ENCODE peak calls at places on chromosomes 6 and 20, in ten cellular contexts. N is prostate gland; Y is fibroblast of villous mesenchyme; K is body of pancreas; J is IMR-90; T is aorta; X is neural progenitor cell; O is fibroblast of mammary gland; F is CD4-positive, alpha-beta memory T cell; U is fibroblast of the aortic adventitia. Z is an unnamed sample.

GRCh38 chr20:25304025-25304549 is 56.2 kb downstream of the PYGB start:
- DNase-seq in N (no peak), Y (no peak), K (no peak), J (no peak), T (no peak), X (no peak), O (no peak), F (no peak), U (no peak), Z (no peak)

GRCh38 chr6:83883240-83883639 is 23.8 kb downstream of the CYB5R4 start:
- DNase-seq in N (no peak), Y (no peak), K (no peak), J (no peak), T (no peak), X (no peak), O (no peak), F (no peak), U (no peak), Z (no peak)

GRCh38 chr6:162618463-162619002 is 109.0 kb downstream of the PRKN start:
- DNase-seq in N (no peak), Y (no peak), K (no peak), J (no peak), T (no peak), X (no peak), O (no peak), F (no peak), U (no peak), Z (no peak)

GRCh38 chr6:1724616-1725015 is 114.9 kb downstream of the FOXC1 start:
- DNase-seq in N (peak; percentile 35), Y (no peak), K (no peak), J (no peak), T (no peak), X (no peak), O (no peak), F (no peak), U (no peak), Z (no peak)

GRCh38 chr6:36547646-36548400 is 544 bp upstream of the STK38 start:
- DNase-seq in N (no peak), Y (no peak), K (no peak), J (no peak), T (no peak), X (no peak), O (no peak), F (peak; percentile 15), U (no peak), Z (no peak)

GRCh38 chr20:17835240-17835940 is 133.2 kb downstream of the SNX5 start:
- DNase-seq in N (no peak), Y (peak; percentile 88), K (peak; percentile 40), J (peak; percentile 86), T (peak; percentile 85), X (no peak), O (peak; percentile 92), F (no peak), U (peak; percentile 93), Z (no peak)

GRCh38 chr6:31826793-31827285 is 699 bp upstream of the HSPA1B start:
- DNase-seq in N (peak; percentile 94), Y (peak; percentile 87), K (peak; percentile 86), J (no peak), T (peak; percentile 93), X (peak; percentile 57), O (peak; percentile 88), F (no peak), U (peak; percentile 96), Z (no peak)

GRCh38 chr6:31399589-31400466 is 3.6 kb upstream of the MICA start:
- DNase-seq in N (peak; percentile 93), Y (peak; percentile 91), K (peak; percentile 92), J (peak; percentile 80), T (peak; percentile 96), X (peak; percentile 78), O (peak; percentile 91), F (peak; percentile 62), U (peak; percentile 94), Z (no peak)

GRCh38 chr6:37190159-37190535 is 20.2 kb downstream of the PIM1 start:
- DNase-seq in N (no peak), Y (peak; percentile 55), K (no peak), J (peak; percentile 44), T (no peak), X (no peak), O (peak; percentile 17), F (no peak), U (peak; percentile 43), Z (no peak)

GRCh38 chr6:7235712-7236311 is 77.2 kb downstream of the SSR1 start:
- DNase-seq in N (peak; percentile 78), Y (no peak), K (peak; percentile 78), J (no peak), T (no peak), X (no peak), O (no peak), F (no peak), U (no peak), Z (no peak)
- H3K4me3 ChIP-seq in N (no peak overlapping the region), Y (no peak overlapping the region), K (no peak overlapping the region), J (no peak overlapping the region), T (no peak overlapping the region), X (no peak overlapping the region), O (no peak overlapping the region), F (no peak overlapping the region), U (no peak overlapping the region), Z (no peak overlapping the region)

GRCh38 chr6:29941476-29941875 is 856 bp upstream of the HLA-A start:
- DNase-seq in N (no peak), Y (peak; percentile 31), K (no peak), J (peak; percentile 56), T (no peak), X (no peak), O (peak; percentile 32), F (peak; percentile 23), U (peak; percentile 19), Z (no peak)
- H3K4me3 ChIP-seq in N (no peak overlapping the region), Y (peak overlapping the region; percentile 78), K (no peak overlapping the region), J (no peak overlapping the region), T (no peak overlapping the region), X (peak overlapping the region; percentile 58), O (peak overlapping the region; percentile 66), F (peak overlapping the region; percentile 62), U (peak overlapping the region; percentile 69), Z (peak overlapping the region; percentile 75)

GRCh38 chr6:27248783-27249182 is 1.3 kb downstream of the PRSS16 start:
- DNase-seq in N (no peak), Y (no peak), K (no peak), J (no peak), T (no peak), X (no peak), O (no peak), F (no peak), U (no peak), Z (no peak)

GRCh38 chr6:27250277-27250954 is 2.9 kb downstream of the PRSS16 start:
- DNase-seq in N (no peak), Y (no peak), K (no peak), J (no peak), T (no peak), X (no peak), O (no peak), F (no peak), U (no peak), Z (no peak)

GRCh38 chr6:27251672-27252251 is 4.3 kb downstream of the PRSS16 start:
- DNase-seq in N (peak; percentile 79), Y (peak; percentile 44), K (peak; percentile 95), J (peak; percentile 38), T (peak; percentile 59), X (peak; percentile 97), O (peak; percentile 64), F (peak; percentile 66), U (peak; percentile 20), Z (peak; percentile 78)

GRCh38 chr6:27254566-27254965 is 7.1 kb downstream of the PRSS16 start:
- DNase-seq in N (no peak), Y (no peak), K (no peak), J (no peak), T (no peak), X (no peak), O (no peak), F (no peak), U (no peak), Z (no peak)

GRCh38 chr6:27250955-27251671 is 3.6 kb downstream of the PRSS16 start:
- DNase-seq in N (peak; percentile 92), Y (no peak), K (peak; percentile 97), J (no peak), T (peak; percentile 70), X (peak; percentile 97), O (no peak), F (peak; percentile 50), U (no peak), Z (peak; percentile 69)
- H3K4me3 ChIP-seq in N (peak overlapping the region; percentile 59), Y (peak overlapping the region; percentile 66), K (peak overlapping the region; percentile 86), J (peak overlapping the region; percentile 55), T (peak overlapping the region; percentile 32), X (peak overlapping the region; percentile 92), O (peak overlapping the region; percentile 62), F (peak overlapping the region; percentile 70), U (peak overlapping the region; percentile 53), Z (peak overlapping the region; percentile 59)

GRCh38 chr6:122789862-122790739 is 1.0 kb downstream of the SMPDL3A start:
- DNase-seq in N (peak; percentile 36), Y (peak; percentile 49), K (no peak), J (peak; percentile 30), T (peak; percentile 48), X (peak; percentile 39), O (peak; percentile 29), F (no peak), U (peak; percentile 17), Z (no peak)

GRCh38 chr6:122789078-122789861 is at the start of gene SMPDL3A:
- DNase-seq in N (peak; percentile 64), Y (peak; percentile 95), K (peak; percentile 78), J (peak; percentile 97), T (peak; percentile 83), X (peak; percentile 88), O (peak; percentile 92), F (no peak), U (peak; percentile 88), Z (no peak)

GRCh38 chr6:122788663-122789062 is 395 bp upstream of the SMPDL3A start:
- DNase-seq in N (no peak), Y (no peak), K (no peak), J (no peak), T (no peak), X (peak; percentile 32), O (no peak), F (no peak), U (no peak), Z (no peak)

GRCh38 chr6:122792796-122793195 is 3.7 kb downstream of the SMPDL3A start:
- DNase-seq in N (no peak), Y (no peak), K (no peak), J (peak; percentile 63), T (no peak), X (no peak), O (no peak), F (no peak), U (peak; percentile 43), Z (no peak)

DNA sequence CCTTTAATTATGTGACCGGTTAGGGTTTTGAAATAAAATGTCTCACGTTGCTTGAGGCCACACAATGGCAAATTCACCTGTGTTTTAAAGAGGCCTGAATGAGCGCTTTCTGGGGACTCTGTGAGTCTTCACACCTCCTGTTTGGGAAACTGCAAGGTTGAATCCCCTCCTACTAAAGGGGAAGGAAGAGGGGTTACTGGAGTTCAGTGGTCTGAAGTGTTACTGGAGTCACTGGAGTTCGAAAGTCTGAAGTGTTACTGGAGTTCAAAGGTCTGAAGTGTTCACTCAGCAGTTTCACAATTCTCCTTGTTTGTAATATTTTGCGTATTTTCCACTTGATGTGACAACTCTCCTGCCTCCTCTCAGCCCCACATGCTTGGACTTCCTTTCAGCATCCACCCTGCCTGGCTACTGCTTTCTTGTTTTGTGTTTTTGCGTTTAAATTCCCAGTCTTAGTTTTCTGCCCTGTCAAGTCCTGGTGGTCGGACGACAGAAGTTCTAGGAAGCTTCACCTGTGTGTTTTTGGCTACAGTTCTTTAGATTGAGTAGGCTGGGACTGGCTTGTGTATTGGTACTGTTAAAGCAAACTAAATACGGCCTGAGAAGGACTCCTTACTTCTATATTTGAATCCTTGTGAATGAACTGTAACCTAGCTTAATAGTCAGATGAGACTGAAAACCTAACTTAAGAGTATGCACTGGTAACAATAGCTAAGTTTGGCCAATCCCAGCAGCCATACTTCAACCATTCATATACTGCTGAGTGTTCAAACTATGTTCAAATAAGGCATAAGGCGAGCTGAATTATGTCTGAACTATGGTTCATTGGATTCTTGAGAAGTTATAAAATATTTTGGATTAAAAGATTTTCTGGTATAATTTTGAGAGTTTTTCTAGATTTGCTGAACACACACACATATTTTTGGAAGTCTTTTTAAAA is 2.0 kb downstream of the SMPDL3A start:
- DNase-seq in N (no peak), Y (peak; percentile 77), K (no peak), J (peak; percentile 13), T (no peak), X (no peak), O (peak; percentile 34), F (no peak), U (no peak), Z (no peak)
- H3K4me3 ChIP-seq in N (peak overlapping the region; percentile 60), Y (peak overlapping the region; percentile 82), K (no peak overlapping the region), J (peak overlapping the region; percentile 63), T (no peak overlapping the region), X (peak overlapping the region; percentile 76), O (peak overlapping the region; percentile 84), F (no peak overlapping the region), U (peak overlapping the region; percentile 86), Z (no peak overlapping the region)

Z was measured in Jurkat, Clone E6-1.